ENCODE peak calls at places on chromosomes 11 and 22, in seven cellular contexts. N is kidney; V is suprapubic skin; J is heart right ventricle; Z is GM23248; L is SJSA1; P is CD4-positive, alpha-beta memory T cell. K is an unnamed sample. For H3K4me1, the result is how much of the 10 kb centered on the place peaks cover.

GRCh38 chr11:44885919-44886318 is 64.8 kb downstream of the TP53I11 start:
- DNase-seq in N (no peak), V (no peak), J (no peak), Z (no peak), L (no peak), P (no peak), K (no peak)

GRCh38 chr11:45110562-45110961 is 35.9 kb upstream of the PRDM11 start:
- DNase-seq in N (no peak), V (no peak), J (peak), Z (peak), L (peak), P (peak), K (no peak)

GRCh38 chr22:44096736-44097135 is 72.6 kb downstream of the PARVB start:
- DNase-seq in N (peak), V (no peak), J (no peak), Z (no peak), L (no peak), P (no peak), K (peak)

GRCh38 chr11:11171854-11172253 is 181.2 kb downstream of the CSNK2A3 start:
- DNase-seq in N (no peak), V (no peak), J (no peak), Z (no peak), L (no peak), P (peak), K (no peak)

GRCh38 chr22:25402501-25403283 is 161.8 kb upstream of the GRK3 start:
- DNase-seq in N (peak), V (no peak), J (peak), Z (peak), L (peak), P (no peak), K (no peak)

GRCh38 chr11:2137202-2138071 is 1.8 kb downstream of the IGF2 start:
- DNase-seq in N (peak), V (no peak), J (peak), Z (peak), L (peak), P (no peak), K (no peak)

GRCh38 chr11:98621767-98622166 is 399.0 kb upstream of the CNTN5 start:
- DNase-seq in N (no peak), V (no peak), J (no peak), Z (no peak), L (no peak), P (no peak), K (no peak)

GRCh38 chr11:10892250-10892649 is 34.4 kb upstream of the ZBED5 start:
- DNase-seq in N (no peak), V (no peak), J (no peak), Z (no peak), L (no peak), P (no peak), K (no peak)

GRCh38 chr22:39928556-39929401 is 27.9 kb downstream of the GRAP2 start:
- DNase-seq in N (no peak), V (no peak), J (no peak), Z (no peak), L (no peak), P (no peak), K (no peak)

GRCh38 chr11:30314625-30315024 is 8.3 kb upstream of the ARL14EP start:
- DNase-seq in N (no peak), V (no peak), J (no peak), Z (peak), L (no peak), P (no peak), K (no peak)

GRCh38 chr11:2305862-2306823 is 4.3 kb downstream of the TSPAN32 start:
- DNase-seq in N (peak), V (peak), J (peak), Z (peak), L (peak), P (peak), K (peak)

GRCh38 chr11:11480951-11481350 is 127.9 kb upstream of the CSNK2A3 start:
- DNase-seq in N (no peak), V (no peak), J (no peak), Z (peak), L (no peak), P (no peak), K (no peak)

GRCh38 chr11:10325398-10326079 is 20.7 kb downstream of the ADM start:
- DNase-seq in N (no peak), V (no peak), J (no peak), Z (peak), L (no peak), P (no peak), K (no peak)

GRCh38 chr11:92329644-92330043 is 105.0 kb downstream of the FAT3 start:
- DNase-seq in N (no peak), V (no peak), J (no peak), Z (peak), L (no peak), P (no peak), K (no peak)

GRCh38 chr22:47624277-47625012 is 862.0 kb downstream of the TBC1D22A start:
- DNase-seq in N (peak), V (no peak), J (no peak), Z (no peak), L (peak), P (no peak), K (no peak)

GRCh38 chr11:28461338-28461737 is 353.1 kb downstream of the METTL15 start:
- DNase-seq in N (no peak), V (no peak), J (no peak), Z (peak), L (no peak), P (no peak), K (no peak)

GRCh38 chr11:65262381-65262680 is 569 bp downstream of the POLA2 start:
- DNase-seq in N (no peak), V (no peak), J (peak), Z (peak), L (no peak), P (no peak), K (peak)

GRCh38 chr11:107860688-107861087 is 2.1 kb upstream of the SLC35F2 start:
- DNase-seq in N (no peak), V (no peak), J (no peak), Z (no peak), L (no peak), P (no peak), K (no peak)

GRCh38 chr11:44319552-44320288 is 9.8 kb upstream of the ALX4 start:
- DNase-seq in N (peak), V (no peak), J (no peak), Z (peak), L (no peak), P (no peak), K (no peak)

GRCh38 chr22:49152146-49152929 is 675.3 kb downstream of the BRD1 start:
- DNase-seq in N (no peak), V (no peak), J (no peak), Z (no peak), L (no peak), P (no peak), K (no peak)

GRCh38 chr11:8357891-8358566 is 94.4 kb upstream of the LMO1 start:
- DNase-seq in N (peak), V (no peak), J (no peak), Z (no peak), L (no peak), P (no peak), K (peak)

GRCh38 chr11:113475160-113475761 is at the start of gene DRD2:
- DNase-seq in N (no peak), V (no peak), J (no peak), Z (peak), L (no peak), P (no peak), K (no peak)

GRCh38 chr11:65611028-65611757 is 2.8 kb downstream of the MAP3K11 start:
- DNase-seq in N (peak), V (no peak), J (peak), Z (no peak), L (no peak), P (no peak), K (peak)

GRCh38 chr11:125451400-125452124 is 44.5 kb downstream of the FEZ1 start:
- DNase-seq in N (peak), V (peak), J (peak), Z (peak), L (no peak), P (no peak), K (peak)

GRCh38 chr11:18614667-18615066 is 15.1 kb downstream of the MISFA start:
- DNase-seq in N (no peak), V (no peak), J (no peak), Z (no peak), L (no peak), P (no peak), K (no peak)

GRCh38 chr11:12692238-12693074 is 18.2 kb downstream of the TEAD1 start:
- DNase-seq in N (peak), V (peak), J (peak), Z (peak), L (peak), P (no peak), K (peak)

GRCh38 chr11:94771390-94771789 is 3.2 kb downstream of the AMOTL1 start:
- DNase-seq in N (no peak), V (no peak), J (no peak), Z (peak), L (no peak), P (no peak), K (no peak)
- H3K4me1 ChIP-seq in N (under half), V (half or more), J (under half), Z (under half), L (under half), P (under half), K (under half)

GRCh38 chr22:46560696-46561295 is 23.4 kb upstream of the CELSR1 start:
- DNase-seq in N (peak), V (no peak), J (no peak), Z (no peak), L (no peak), P (no peak), K (peak)
- H3K4me3 ChIP-seq in N (no peak), V (no peak), J (no peak), Z (no peak), L (no peak), P (no peak), K (no peak)

GRCh38 chr22:46053563-46054090 is 76.7 kb upstream of the WNT7B start:
- DNase-seq in N (peak), V (peak), J (peak), Z (peak), L (peak), P (peak), K (peak)
- H3K27ac ChIP-seq in N (peak), V (peak), J (peak), Z (peak), L (peak), P (peak), K (peak)

DNA sequence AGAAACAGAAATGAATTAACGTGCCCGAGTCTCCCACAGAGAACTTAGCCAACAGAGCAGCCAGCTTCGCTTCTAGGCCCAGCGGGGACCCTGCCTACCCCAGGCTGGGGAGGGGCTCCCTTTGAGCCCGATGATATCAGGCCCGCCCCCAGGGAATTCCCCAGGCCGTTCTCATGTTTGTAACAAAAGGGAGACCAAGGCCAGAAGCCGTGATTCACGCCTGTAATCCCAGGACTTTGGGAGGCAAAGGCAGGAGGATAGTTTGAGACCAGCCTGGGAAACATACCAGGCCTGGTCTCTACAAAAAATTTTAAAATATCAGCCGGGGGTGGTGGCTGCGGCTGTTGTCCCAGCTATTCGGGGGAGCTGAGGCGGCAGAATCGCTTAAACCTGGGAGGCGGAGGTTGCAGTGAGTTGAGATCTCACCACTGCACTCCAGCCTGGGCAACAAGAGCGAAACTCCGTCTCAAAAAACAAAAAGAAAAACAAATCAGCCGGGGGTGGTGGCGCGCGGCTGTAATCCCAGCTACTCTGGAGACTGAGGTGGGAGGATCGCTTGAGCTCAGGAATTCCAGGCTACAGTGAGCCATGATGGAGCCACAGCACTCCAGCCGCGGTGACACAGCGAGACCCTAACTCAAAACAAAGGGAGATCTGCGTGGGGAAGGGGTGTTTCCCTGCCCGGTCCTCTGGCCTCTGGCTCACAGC is 1.7 kb downstream of the DRD4 start:
- DNase-seq in N (no peak), V (no peak), J (no peak), Z (peak), L (no peak), P (no peak), K (no peak)
- H3K4me1 ChIP-seq in N (under half), V (under half), J (under half), Z (under half), L (under half), P (under half), K (under half)